ENCODE peak calls at places on chromosomes 7 and 10, in four cellular contexts. I, Y, L and W are unnamed samples.

GRCh38 chr10:33385686-33386085 is 51.2 kb upstream of the NRP1 start:
- DNase-seq in L (no peak), Y (no peak), I (no peak), W (no peak)

GRCh38 chr7:28407643-28408042 is 4.7 kb upstream of the CREB5 start:
- DNase-seq in L (no peak), Y (no peak), I (no peak), W (no peak)

GRCh38 chr10:29689001-29689400 is 54.2 kb upstream of the SVIL start:
- DNase-seq in Y (no peak), L (no peak), I (no peak), W (no peak)

GRCh38 chr10:5775705-5776104 is 37.5 kb downstream of the GDI2 start:
- DNase-seq in L (no peak), Y (no peak), I (no peak), W (peak; percentile 28)

GRCh38 chr10:119701861-119702260 is 24.0 kb upstream of the INPP5F start:
- DNase-seq in Y (no peak), I (no peak), L (no peak), W (no peak)

GRCh38 chr7:122298618-122299017 is 5.9 kb downstream of the FEZF1 start:
- DNase-seq in Y (no peak), L (no peak), I (no peak), W (no peak)

GRCh38 chr10:12435348-12435747 is 86.0 kb downstream of the CAMK1D start:
- DNase-seq in I (no peak), L (no peak), Y (no peak), W (no peak)

GRCh38 chr7:90654718-90655427 is 58.8 kb downstream of the CDK14 start:
- DNase-seq in L (no peak), Y (no peak), I (no peak), W (no peak)

GRCh38 chr10:102608487-102608886 is 35.8 kb upstream of the TRIM8 start:
- DNase-seq in L (no peak), Y (peak; percentile 22), I (no peak), W (peak; percentile 73)

GRCh38 chr7:93949468-93949867 is 27.9 kb downstream of the GNG11 start:
- DNase-seq in I (no peak), L (no peak), Y (no peak), W (no peak)

GRCh38 chr7:121824276-121824675 is 48.7 kb upstream of the PTPRZ1 start:
- DNase-seq in L (no peak), I (no peak), Y (no peak), W (no peak)

GRCh38 chr7:154748387-154748786 is 254.5 kb downstream of the PAXIP1 start:
- DNase-seq in L (no peak), Y (no peak), I (no peak), W (no peak)

GRCh38 chr7:127391591-127392181 is 822 bp downstream of the ZNF800 start:
- DNase-seq in L (peak; percentile 76), Y (no peak), I (peak; percentile 13), W (peak; percentile 46)

GRCh38 chr7:159067870-159068787 is 76.5 kb downstream of the VIPR2 start:
- DNase-seq in I (no peak), L (no peak), Y (no peak), W (no peak)

GRCh38 chr10:102367441-102367840 is 28.1 kb upstream of the NFKB2 start:
- DNase-seq in Y (no peak), L (no peak), I (no peak), W (no peak)

GRCh38 chr7:110921478-110922210 is 169.3 kb upstream of the LRRN3 start:
- DNase-seq in I (no peak), L (no peak), Y (no peak), W (no peak)

GRCh38 chr7:39950473-39951155 is 558 bp downstream of the CDK13 start:
- DNase-seq in Y (no peak), L (peak; percentile 45), I (peak; percentile 35), W (peak; percentile 43)

GRCh38 chr7:106717254-106717996 is 56.5 kb upstream of the CCDC71L start:
- DNase-seq in L (no peak), Y (no peak), I (no peak), W (no peak)

GRCh38 chr10:110358869-110359629 is 54.3 kb upstream of the SMNDC1 start:
- DNase-seq in L (no peak), I (no peak), Y (no peak), W (no peak)

GRCh38 chr10:66591865-66592264 is 334.0 kb upstream of the LRRTM3 start:
- DNase-seq in I (no peak), Y (no peak), L (no peak), W (no peak)

GRCh38 chr10:2978111-2978510 is 89.2 kb upstream of the PFKP start:
- DNase-seq in L (no peak), Y (no peak), I (no peak), W (peak; percentile 68)

GRCh38 chr7:513521-514166 is 6.0 kb downstream of the PDGFA start:
- DNase-seq in Y (no peak), L (no peak), I (no peak), W (no peak)

GRCh38 chr10:48343871-48344598 is 37.6 kb downstream of the MAPK8 start:
- DNase-seq in Y (no peak), I (no peak), L (peak; percentile 81), W (no peak)

DNA sequence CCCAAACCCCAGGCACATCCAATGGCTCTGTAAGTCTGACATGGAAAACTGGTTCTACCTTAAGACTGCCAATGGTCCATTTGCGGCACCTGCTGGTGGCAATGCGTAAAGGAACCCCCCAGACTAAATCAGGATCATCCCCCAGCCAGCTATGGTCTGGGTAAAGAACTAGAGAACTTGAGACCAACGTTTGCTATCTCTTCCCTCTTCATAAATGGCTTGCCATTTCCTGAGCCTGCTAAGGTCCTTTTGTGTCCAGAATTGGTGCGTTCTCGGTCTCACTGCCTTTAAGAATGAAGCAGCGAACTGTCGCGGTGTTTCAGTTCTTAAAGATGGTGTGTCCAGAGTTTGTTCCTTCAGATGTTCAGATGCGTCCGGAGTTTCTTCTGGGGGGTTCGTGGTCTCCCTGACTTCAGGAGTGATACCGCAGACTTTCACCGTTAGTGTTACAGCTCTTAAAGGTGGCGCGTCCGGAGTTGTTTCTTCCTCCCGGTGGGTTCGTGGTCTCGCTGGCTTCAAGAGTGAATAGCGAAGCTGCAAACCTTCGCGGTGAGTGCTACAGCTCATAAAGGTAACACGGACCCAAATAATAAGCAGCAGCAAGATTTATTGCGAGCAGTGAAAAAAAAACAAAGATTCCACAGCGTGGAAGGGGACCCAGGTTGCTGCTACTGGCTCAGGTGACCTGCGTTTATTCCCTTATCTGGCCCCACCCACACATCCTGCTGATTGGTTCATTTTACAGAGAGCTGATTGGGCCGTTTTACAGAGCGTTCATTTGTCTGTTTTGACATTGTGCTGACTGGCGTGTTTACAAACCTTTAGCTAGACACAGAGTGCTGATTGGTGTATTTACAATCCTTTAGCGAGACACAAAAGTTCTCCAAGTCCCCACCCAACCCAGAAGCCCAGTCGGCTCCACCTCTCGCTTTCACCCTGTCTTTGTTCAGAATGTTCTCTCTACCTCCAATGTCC is 95.4 kb downstream of the ELMO1 start:
- DNase-seq in L (peak; percentile 90), Y (no peak), I (no peak), W (peak; percentile 53)
- TF ChIP-seq CTCF in L (peak; percentile 97), Y (peak; percentile 49), I (no peak), W (peak; percentile 93)

GRCh38 chr7:146126767-146127509 is 10.3 kb downstream of the CNTNAP2 start:
- DNase-seq in L (no peak), I (no peak), Y (no peak), W (no peak)
- TF ChIP-seq CTCF in L (no peak), I (no peak), Y (no peak), W (no peak)

GRCh38 chr7:1558841-1559625 is 3.0 kb upstream of the TMEM184A start:
- DNase-seq in L (no peak), I (no peak), Y (no peak), W (no peak)

GRCh38 chr7:1559626-1560590 is 3.9 kb upstream of the TMEM184A start:
- DNase-seq in Y (no peak), I (no peak), L (no peak), W (no peak)

GRCh38 chr7:1557006-1557405 is 1.0 kb upstream of the TMEM184A start:
- DNase-seq in L (no peak), I (no peak), Y (no peak), W (no peak)

GRCh38 chr7:1557771-1558170 is 1.8 kb upstream of the TMEM184A start:
- DNase-seq in L (no peak), Y (no peak), I (no peak), W (no peak)

DNA sequence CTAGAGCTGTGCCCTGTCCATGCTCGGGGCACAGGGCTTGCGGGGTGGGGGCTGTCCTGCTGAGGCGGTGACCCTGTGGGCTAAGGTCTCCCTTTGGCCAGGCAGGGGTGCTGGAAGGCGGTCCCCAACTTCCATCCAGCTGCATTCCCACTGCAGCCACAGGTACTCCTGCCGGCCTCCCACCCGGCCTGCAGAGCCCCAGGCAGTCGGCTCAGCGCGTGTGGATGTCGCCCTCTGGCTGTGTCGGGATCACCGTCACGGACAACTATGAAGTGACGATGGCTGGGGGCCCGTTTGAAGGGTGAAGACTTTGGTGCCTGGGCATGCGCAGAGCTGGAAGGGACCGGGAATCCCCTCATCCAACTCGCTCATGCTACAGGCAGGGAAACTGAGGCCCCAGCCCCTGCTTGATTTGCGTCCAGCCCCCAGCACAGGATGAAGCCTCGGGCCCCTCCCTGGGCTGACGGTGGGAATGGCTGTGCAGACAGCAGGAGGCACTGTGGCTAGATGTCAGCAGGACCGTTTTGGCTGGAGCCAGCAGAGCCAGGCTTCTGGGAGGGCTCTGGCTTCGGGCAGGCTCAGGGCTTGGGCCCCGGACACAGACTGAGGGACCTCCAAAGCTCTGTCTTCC is 2.3 kb upstream of the TMEM184A start:
- DNase-seq in L (no peak), Y (no peak), I (no peak), W (no peak)
- TF ChIP-seq CTCF in L (no peak), Y (peak; percentile 70), I (peak; percentile 28), W (no peak)

GRCh38 chr10:56823849-56824248 is 462.8 kb upstream of the ZWINT start:
- DNase-seq in I (no peak), Y (no peak), L (peak; percentile 50), W (peak; percentile 8)
- TF ChIP-seq CTCF in I (peak; percentile 45), Y (peak; percentile 50), L (peak; percentile 61), W (peak; percentile 65)

GRCh38 chr10:124091646-124092269 is 1.6 kb downstream of the CHST15 start:
- DNase-seq in L (peak; percentile 43), Y (peak; percentile 90), I (peak; percentile 26), W (peak; percentile 50)

GRCh38 chr10:124092270-124093075 is 925 bp downstream of the CHST15 start:
- DNase-seq in L (peak; percentile 93), Y (peak; percentile 83), I (peak; percentile 48), W (peak; percentile 78)

GRCh38 chr10:124089859-124090258 is 3.5 kb downstream of the CHST15 start:
- DNase-seq in I (no peak), L (peak; percentile 6), Y (no peak), W (no peak)

GRCh38 chr10:124088944-124089343 is 4.5 kb downstream of the CHST15 start:
- DNase-seq in Y (no peak), L (peak; percentile 6), I (no peak), W (no peak)

GRCh38 chr10:124090630-124091209 is 2.7 kb downstream of the CHST15 start:
- DNase-seq in I (no peak), L (peak; percentile 44), Y (no peak), W (no peak)
- TF ChIP-seq CTCF in I (no peak), L (no peak), Y (no peak), W (no peak)

GRCh38 chr7:156629873-156630272 is 10.7 kb upstream of the RNF32 start:
- DNase-seq in L (no peak), I (no peak), Y (no peak), W (no peak)
- TF ChIP-seq CTCF in L (no peak), I (no peak), Y (no peak), W (no peak)